ENCODE peak calls at places on chromosomes 11 and 22, in eight cellular contexts. One of them, this sample, is unnamed.

GRCh38 chr11:17979770-17980371 is 33.0 kb downstream of the SERGEF start:
- DNase-seq in cardiac fibroblast: peak; percentile 23
- DNase-seq in activated CD8-positive, alpha-beta memory T cell treated with anti-CD3 and anti-CD28 coated beads for 4 hours: no peak
- DNase-seq in Panc1: peak; percentile 45
- DNase-seq in stimulated activated naive B cell treated with anti-CD40 and anti-IgM and Interleukin-4, amounts not matched to agents 10 μg/mL and 1 μg/mL and 100 μg/mL, for 72 hours: peak; percentile 8
- DNase-seq in mesothelial cell of epicardium: no peak
- DNase-seq in activated T-helper 1 cell treated with Interleukin-2 at 50 U/mL for 16 hours: no peak
- DNase-seq in NCI-H1417: peak; percentile 32
- DNase-seq in this sample: no peak

GRCh38 chr22:44907765-44908737 is 101.8 kb downstream of the PHF21B start:
- DNase-seq in mesothelial cell of epicardium: no peak
- DNase-seq in NCI-H1417: no peak
- DNase-seq in stimulated activated naive B cell treated with anti-CD40 and anti-IgM and Interleukin-4, amounts not matched to agents 10 μg/mL and 1 μg/mL and 100 μg/mL, for 72 hours: no peak
- DNase-seq in activated CD8-positive, alpha-beta memory T cell treated with anti-CD3 and anti-CD28 coated beads for 4 hours: no peak
- DNase-seq in Panc1: no peak
- DNase-seq in cardiac fibroblast: no peak
- DNase-seq in activated T-helper 1 cell treated with Interleukin-2 at 50 U/mL for 16 hours: no peak
- DNase-seq in this sample: no peak

GRCh38 chr11:96326954-96327353 is 16.0 kb downstream of the MAML2 start:
- DNase-seq in activated CD8-positive, alpha-beta memory T cell treated with anti-CD3 and anti-CD28 coated beads for 4 hours: no peak
- DNase-seq in NCI-H1417: no peak
- DNase-seq in stimulated activated naive B cell treated with anti-CD40 and anti-IgM and Interleukin-4, amounts not matched to agents 10 μg/mL and 1 μg/mL and 100 μg/mL, for 72 hours: no peak
- DNase-seq in Panc1: no peak
- DNase-seq in mesothelial cell of epicardium: no peak
- DNase-seq in activated T-helper 1 cell treated with Interleukin-2 at 50 U/mL for 16 hours: no peak
- DNase-seq in cardiac fibroblast: no peak
- DNase-seq in this sample: no peak

GRCh38 chr11:12604557-12605105 is 69.6 kb upstream of the TEAD1 start:
- DNase-seq in Panc1: no peak
- DNase-seq in stimulated activated naive B cell treated with anti-CD40 and anti-IgM and Interleukin-4, amounts not matched to agents 10 μg/mL and 1 μg/mL and 100 μg/mL, for 72 hours: no peak
- DNase-seq in cardiac fibroblast: no peak
- DNase-seq in NCI-H1417: no peak
- DNase-seq in activated T-helper 1 cell treated with Interleukin-2 at 50 U/mL for 16 hours: no peak
- DNase-seq in activated CD8-positive, alpha-beta memory T cell treated with anti-CD3 and anti-CD28 coated beads for 4 hours: no peak
- DNase-seq in mesothelial cell of epicardium: no peak
- DNase-seq in this sample: no peak

GRCh38 chr11:65208785-65209710 is 27.3 kb downstream of the CAPN1 start:
- DNase-seq in NCI-H1417: no peak
- DNase-seq in cardiac fibroblast: no peak
- DNase-seq in mesothelial cell of epicardium: no peak
- DNase-seq in activated CD8-positive, alpha-beta memory T cell treated with anti-CD3 and anti-CD28 coated beads for 4 hours: no peak
- DNase-seq in activated T-helper 1 cell treated with Interleukin-2 at 50 U/mL for 16 hours: no peak
- DNase-seq in stimulated activated naive B cell treated with anti-CD40 and anti-IgM and Interleukin-4, amounts not matched to agents 10 μg/mL and 1 μg/mL and 100 μg/mL, for 72 hours: no peak
- DNase-seq in Panc1: no peak
- DNase-seq in this sample: no peak

GRCh38 chr22:29706493-29706892 is 13.3 kb upstream of the CABP7 start:
- DNase-seq in stimulated activated naive B cell treated with anti-CD40 and anti-IgM and Interleukin-4, amounts not matched to agents 10 μg/mL and 1 μg/mL and 100 μg/mL, for 72 hours: no peak
- DNase-seq in cardiac fibroblast: no peak
- DNase-seq in activated T-helper 1 cell treated with Interleukin-2 at 50 U/mL for 16 hours: no peak
- DNase-seq in mesothelial cell of epicardium: no peak
- DNase-seq in activated CD8-positive, alpha-beta memory T cell treated with anti-CD3 and anti-CD28 coated beads for 4 hours: no peak
- DNase-seq in Panc1: no peak
- DNase-seq in NCI-H1417: peak; percentile 75
- DNase-seq in this sample: no peak

GRCh38 chr11:62983536-62984199 is 1.1 kb downstream of the SLC22A6 start:
- DNase-seq in mesothelial cell of epicardium: no peak
- DNase-seq in activated CD8-positive, alpha-beta memory T cell treated with anti-CD3 and anti-CD28 coated beads for 4 hours: no peak
- DNase-seq in Panc1: no peak
- DNase-seq in stimulated activated naive B cell treated with anti-CD40 and anti-IgM and Interleukin-4, amounts not matched to agents 10 μg/mL and 1 μg/mL and 100 μg/mL, for 72 hours: no peak
- DNase-seq in cardiac fibroblast: no peak
- DNase-seq in NCI-H1417: no peak
- DNase-seq in activated T-helper 1 cell treated with Interleukin-2 at 50 U/mL for 16 hours: no peak
- DNase-seq in this sample: no peak

GRCh38 chr11:126507646-126508045 is 152.2 kb downstream of the ST3GAL4 start:
- DNase-seq in cardiac fibroblast: no peak
- DNase-seq in activated CD8-positive, alpha-beta memory T cell treated with anti-CD3 and anti-CD28 coated beads for 4 hours: no peak
- DNase-seq in NCI-H1417: no peak
- DNase-seq in mesothelial cell of epicardium: no peak
- DNase-seq in Panc1: no peak
- DNase-seq in stimulated activated naive B cell treated with anti-CD40 and anti-IgM and Interleukin-4, amounts not matched to agents 10 μg/mL and 1 μg/mL and 100 μg/mL, for 72 hours: no peak
- DNase-seq in activated T-helper 1 cell treated with Interleukin-2 at 50 U/mL for 16 hours: no peak
- DNase-seq in this sample: no peak

GRCh38 chr22:46578251-46578823 is 40.9 kb upstream of the CELSR1 start:
- DNase-seq in activated CD8-positive, alpha-beta memory T cell treated with anti-CD3 and anti-CD28 coated beads for 4 hours: no peak
- DNase-seq in Panc1: no peak
- DNase-seq in stimulated activated naive B cell treated with anti-CD40 and anti-IgM and Interleukin-4, amounts not matched to agents 10 μg/mL and 1 μg/mL and 100 μg/mL, for 72 hours: no peak
- DNase-seq in cardiac fibroblast: no peak
- DNase-seq in NCI-H1417: no peak
- DNase-seq in mesothelial cell of epicardium: no peak
- DNase-seq in activated T-helper 1 cell treated with Interleukin-2 at 50 U/mL for 16 hours: no peak
- DNase-seq in this sample: no peak